ENCODE peak calls at places on chromosomes 13 and 19, in nine cellular contexts. X is GM13976; G is progenitor cell of endocrine pancreas; J is GOT3; V is foreskin melanocyte; W is stimulated activated CD8-positive, alpha-beta memory T cell treated with anti-CD3 and anti-CD28 coated beads, Interleukin-12 subunit alpha, Interleukin-12 subunit beta, amount 100 ng/mL, for 4 hours; B is fibroblast of the conjunctiva; C is ascending aorta; Y is Right ventricle myocardium superior. K is an unnamed sample.

GRCh38 chr13:113981201-113981605 is 7.3 kb upstream of the C13orf46 start:
- DNase-seq in X (no peak), G (no peak), J (no peak), V (no peak), W (no peak), B (no peak), C (no peak), Y (peak; percentile 66), K (no peak)

GRCh38 chr13:35764359-35765015 is 288.0 kb upstream of the MAB21L1 start:
- DNase-seq in X (no peak), G (no peak), J (no peak), V (no peak), W (no peak), B (no peak), C (no peak), Y (no peak), K (no peak)

GRCh38 chr13:36981156-36981743 is 17.9 kb downstream of the ALG5 start:
- DNase-seq in X (peak; percentile 47), G (no peak), J (no peak), V (peak; percentile 24), W (no peak), B (peak; percentile 56), C (no peak), Y (no peak), K (no peak)

GRCh38 chr13:113975416-113975815 is 1.5 kb upstream of the C13orf46 start:
- DNase-seq in X (no peak), G (no peak), J (no peak), V (no peak), W (no peak), B (no peak), C (no peak), Y (peak; percentile 33), K (no peak)

GRCh38 chr13:112213467-112214245 is 146.7 kb downstream of the SOX1 start:
- DNase-seq in X (no peak), G (no peak), J (no peak), V (no peak), W (no peak), B (no peak), C (no peak), Y (no peak), K (no peak)

GRCh38 chr19:5926641-5927438 is 12.8 kb downstream of the CAPS start:
- DNase-seq in X (no peak), G (no peak), J (peak; percentile 48), V (no peak), W (no peak), B (peak; percentile 98), C (no peak), Y (peak; percentile 68), K (no peak)

GRCh38 chr19:18464646-18465045 is 26.7 kb upstream of the ISYNA1 start:
- DNase-seq in X (no peak), G (no peak), J (no peak), V (no peak), W (no peak), B (peak; percentile 90), C (peak; percentile 71), Y (peak; percentile 86), K (no peak)

GRCh38 chr13:30978981-30979956 is 46.8 kb downstream of the TEX26 start:
- DNase-seq in X (peak; percentile 44), G (no peak), J (no peak), V (peak; percentile 11), W (no peak), B (no peak), C (no peak), Y (peak; percentile 46), K (no peak)

GRCh38 chr13:94050686-94051085 is 428.8 kb downstream of the DCT start:
- DNase-seq in X (no peak), G (no peak), J (no peak), V (no peak), W (no peak), B (no peak), C (no peak), Y (no peak), K (no peak)

GRCh38 chr19:58351558-58351878 is 1.8 kb downstream of the A1BG start:
- DNase-seq in X (no peak), G (no peak), J (no peak), V (no peak), W (no peak), B (no peak), C (no peak), Y (no peak), K (no peak)

GRCh38 chr13:76380436-76381065 is 505.7 kb downstream of the KCTD12 start:
- DNase-seq in X (no peak), G (no peak), J (no peak), V (peak; percentile 97), W (no peak), B (no peak), C (no peak), Y (no peak), K (no peak)

GRCh38 chr19:31372245-31372781 is 23.1 kb upstream of the TSHZ3 start:
- DNase-seq in X (no peak), G (no peak), J (no peak), V (no peak), W (no peak), B (no peak), C (no peak), Y (no peak), K (no peak)

GRCh38 chr19:50328257-50329145 is 676 bp downstream of the KCNC3 start:
- DNase-seq in X (peak; percentile 51), G (no peak), J (no peak), V (no peak), W (no peak), B (no peak), C (no peak), Y (no peak), K (peak; percentile 89)

GRCh38 chr13:45830121-45830520 is 21.4 kb downstream of the SIAH3 start:
- DNase-seq in X (no peak), G (no peak), J (no peak), V (no peak), W (no peak), B (no peak), C (no peak), Y (no peak), K (no peak)

GRCh38 chr19:46733693-46734240 is 12.1 kb upstream of the FKRP start:
- DNase-seq in X (no peak), G (no peak), J (no peak), V (no peak), W (no peak), B (no peak), C (no peak), Y (peak; percentile 43), K (no peak)

GRCh38 chr13:40539954-40540706 is 126.3 kb downstream of the FOXO1 start:
- DNase-seq in X (no peak), G (no peak), J (no peak), V (peak; percentile 67), W (no peak), B (peak; percentile 43), C (no peak), Y (no peak), K (peak; percentile 43)

GRCh38 chr19:43624933-43625332 is 5.5 kb upstream of the ZNF428 start:
- DNase-seq in X (peak; percentile 92), G (no peak), J (no peak), V (no peak), W (peak; percentile 60), B (no peak), C (peak; percentile 27), Y (peak; percentile 75), K (no peak)

GRCh38 chr19:17458970-17459369 is 1.8 kb downstream of the NXNL1 start:
- DNase-seq in X (no peak), G (no peak), J (no peak), V (no peak), W (no peak), B (no peak), C (no peak), Y (no peak), K (no peak)

GRCh38 chr13:40613954-40614353 is 52.5 kb downstream of the FOXO1 start:
- DNase-seq in X (no peak), G (no peak), J (no peak), V (no peak), W (no peak), B (no peak), C (no peak), Y (peak; percentile 50), K (no peak)

GRCh38 chr19:2113436-2114211 is 16.9 kb downstream of the IZUMO4 start:
- DNase-seq in X (no peak), G (no peak), J (no peak), V (no peak), W (no peak), B (no peak), C (no peak), Y (no peak), K (no peak)

GRCh38 chr13:21478881-21479808 is 20.0 kb upstream of the ZDHHC20 start:
- DNase-seq in X (peak; percentile 66), G (no peak), J (no peak), V (peak; percentile 68), W (no peak), B (peak; percentile 76), C (no peak), Y (no peak), K (no peak)

GRCh38 chr13:93724187-93724586 is 497.6 kb downstream of the GPC6 start:
- DNase-seq in X (no peak), G (no peak), J (no peak), V (no peak), W (no peak), B (no peak), C (no peak), Y (no peak), K (no peak)

GRCh38 chr19:23461120-23461519 is 65.8 kb upstream of the ZNF91 start:
- DNase-seq in X (no peak), G (no peak), J (no peak), V (no peak), W (no peak), B (no peak), C (no peak), Y (no peak), K (no peak)

GRCh38 chr19:6233827-6234511 is 45.8 kb downstream of the MLLT1 start:
- DNase-seq in X (no peak), G (no peak), J (no peak), V (no peak), W (no peak), B (no peak), C (no peak), Y (peak; percentile 83), K (peak; percentile 7)

GRCh38 chr19:35755550-35756371 is 1.1 kb downstream of the HSPB6 start:
- DNase-seq in X (no peak), G (no peak), J (peak; percentile 32), V (no peak), W (peak; percentile 42), B (peak; percentile 83), C (peak; percentile 49), Y (peak; percentile 94), K (no peak)

GRCh38 chr19:35797663-35798062 is 15.0 kb downstream of the PRODH2 start:
- DNase-seq in X (no peak), G (no peak), J (no peak), V (no peak), W (no peak), B (no peak), C (no peak), Y (no peak), K (no peak)

GRCh38 chr13:40181203-40181845 is 485.1 kb downstream of the FOXO1 start:
- DNase-seq in X (no peak), G (no peak), J (no peak), V (no peak), W (no peak), B (peak; percentile 70), C (no peak), Y (no peak), K (peak; percentile 76)

GRCh38 chr19:49155005-49155826 is at the start of gene HRC:
- DNase-seq in X (no peak), G (no peak), J (no peak), V (no peak), W (no peak), B (no peak), C (no peak), Y (peak; percentile 79), K (no peak)

GRCh38 chr13:45615501-45616101 is at the start of gene ERICH6B:
- DNase-seq in X (no peak), G (peak; percentile 63), J (no peak), V (peak; percentile 85), W (no peak), B (no peak), C (no peak), Y (peak; percentile 48), K (no peak)

GRCh38 chr13:74929436-74929835 is 552.5 kb downstream of the TBC1D4 start:
- DNase-seq in X (no peak), G (no peak), J (no peak), V (no peak), W (no peak), B (peak; percentile 16), C (no peak), Y (no peak), K (no peak)

GRCh38 chr13:51241720-51242119 is 19.5 kb downstream of the FAM124A start:
- DNase-seq in X (no peak), G (no peak), J (no peak), V (no peak), W (no peak), B (no peak), C (no peak), Y (no peak), K (no peak)